ENCODE peak calls at places on chromosome 18, in nine cellular contexts. A, R, B, N, U, I, Y, X and T are unnamed samples.

GRCh38 chr18:79903071-79903635 is 48.3 kb downstream of the SLC66A2 start:
- DNase-seq in A (peak; percentile 73), R (no peak), B (no peak), N (no peak), U (no peak), I (no peak), Y (no peak), X (no peak), T (no peak)

GRCh38 chr18:46426311-46427047 is 230.5 kb downstream of the LOXHD1 start:
- DNase-seq in A (no peak), R (no peak), B (no peak), N (no peak), U (no peak), I (no peak), Y (peak; percentile 13), X (no peak), T (no peak)

GRCh38 chr18:62420151-62420512 is 95.0 kb downstream of the TNFRSF11A start:
- DNase-seq in A (no peak), R (peak; percentile 87), B (no peak), N (no peak), U (no peak), I (no peak), Y (no peak), X (no peak), T (no peak)

GRCh38 chr18:22282311-22283235 is 113.2 kb downstream of the GATA6 start:
- DNase-seq in A (no peak), R (peak; percentile 73), B (no peak), N (no peak), U (no peak), I (peak; percentile 37), Y (no peak), X (no peak), T (no peak)

GRCh38 chr18:11981633-11982366 is 493 bp downstream of the IMPA2 start:
- DNase-seq in A (peak; percentile 90), R (peak; percentile 14), B (no peak), N (peak; percentile 44), U (no peak), I (no peak), Y (peak; percentile 29), X (no peak), T (no peak)

GRCh38 chr18:37565138-37565984 is at the start of gene CELF4:
- DNase-seq in A (peak; percentile 83), R (no peak), B (no peak), N (no peak), U (peak; percentile 48), I (no peak), Y (no peak), X (no peak), T (no peak)

GRCh38 chr18:12946549-12947354 is 1.1 kb upstream of the SEH1L start:
- DNase-seq in A (no peak), R (peak; percentile 99), B (no peak), N (peak; percentile 46), U (no peak), I (peak; percentile 94), Y (peak; percentile 35), X (no peak), T (peak; percentile 83)

GRCh38 chr18:26971327-26971918 is 105.9 kb upstream of the AQP4 start:
- DNase-seq in A (no peak), R (no peak), B (no peak), N (no peak), U (no peak), I (no peak), Y (no peak), X (no peak), T (no peak)

GRCh38 chr18:58180738-58181353 is 136.8 kb downstream of the NEDD4L start:
- DNase-seq in A (no peak), R (peak; percentile 62), B (no peak), N (no peak), U (peak; percentile 34), I (no peak), Y (peak; percentile 50), X (peak; percentile 42), T (no peak)

GRCh38 chr18:75257596-75257995 is 47.0 kb downstream of the TSHZ1 start:
- DNase-seq in A (no peak), R (no peak), B (no peak), N (no peak), U (no peak), I (no peak), Y (no peak), X (no peak), T (no peak)

GRCh38 chr18:57784034-57784815 is 18.9 kb downstream of the ATP8B1 start:
- DNase-seq in A (no peak), R (peak; percentile 70), B (no peak), N (no peak), U (no peak), I (no peak), Y (no peak), X (no peak), T (no peak)